ENCODE peak calls at places on chromosomes 13 and 19, in four cellular contexts. D is spleen, Z is GM23338, N is SK-N-SH. F is an unnamed sample.

GRCh38 chr19:58009666-58010301 is 7.2 kb upstream of the ZNF606 start:
- DNase-seq in D (peak; percentile 92), N (no peak), Z (peak; percentile 90), F (peak; percentile 75)

GRCh38 chr19:41997121-41997850 is 3.3 kb upstream of the ATP1A3 start:
- DNase-seq in Z (peak; percentile 88), D (no peak), N (peak; percentile 62), F (no peak)

GRCh38 chr19:53196777-53197396 is 3.7 kb upstream of the ZNF665 start:
- DNase-seq in N (peak; percentile 99), Z (peak; percentile 97), D (peak; percentile 99), F (peak; percentile 90)

GRCh38 chr13:82615043-82615442 is 1267.2 kb downstream of the SLITRK1 start:
- DNase-seq in N (no peak), D (no peak), Z (no peak), F (no peak)

GRCh38 chr13:72457151-72457550 is 270.3 kb downstream of the MZT1 start:
- DNase-seq in D (no peak), N (no peak), Z (peak; percentile 2), F (no peak)

GRCh38 chr19:7913652-7914051 is 978 bp upstream of the TGFBR3L start:
- DNase-seq in D (no peak), Z (no peak), N (no peak), F (no peak)

GRCh38 chr19:15563325-15563794 is 51.7 kb upstream of the CYP4F8 start:
- DNase-seq in N (peak; percentile 34), Z (no peak), D (no peak), F (no peak)

GRCh38 chr13:110445183-110445582 is 116.3 kb downstream of the RAB20 start:
- DNase-seq in D (no peak), Z (no peak), N (no peak), F (no peak)

GRCh38 chr19:15234525-15235130 is 2.4 kb upstream of the EPHX3 start:
- DNase-seq in N (no peak), D (no peak), Z (no peak), F (no peak)

GRCh38 chr13:29140277-29140676 is 320.1 kb downstream of the MTUS2 start:
- DNase-seq in D (no peak), Z (no peak), N (no peak), F (no peak)

GRCh38 chr13:111472559-111473460 is 152.4 kb downstream of the TEX29 start:
- DNase-seq in D (no peak), N (no peak), Z (no peak), F (no peak)

GRCh38 chr13:96792736-96793444 is 201.4 kb downstream of the OXGR1 start:
- DNase-seq in Z (no peak), D (no peak), N (no peak), F (no peak)

GRCh38 chr13:73492811-73493210 is 434.0 kb downstream of the KLF5 start:
- DNase-seq in Z (no peak), D (no peak), N (no peak), F (no peak)

GRCh38 chr19:54009440-54009839 is 18.0 kb downstream of the CACNG6 start:
- DNase-seq in Z (no peak), D (no peak), N (no peak), F (no peak)

GRCh38 chr19:13850910-13851753 is 25.8 kb upstream of the NANOS3 start:
- DNase-seq in N (peak; percentile 42), D (peak; percentile 81), Z (no peak), F (peak; percentile 94)

GRCh38 chr19:28500982-28501633 is 711.8 kb downstream of the UQCRFS1 start:
- DNase-seq in D (no peak), N (no peak), Z (no peak), F (no peak)

GRCh38 chr19:1214862-1215731 is 9.5 kb downstream of the STK11 start:
- DNase-seq in N (peak; percentile 83), D (peak; percentile 72), Z (no peak), F (no peak)

DNA sequence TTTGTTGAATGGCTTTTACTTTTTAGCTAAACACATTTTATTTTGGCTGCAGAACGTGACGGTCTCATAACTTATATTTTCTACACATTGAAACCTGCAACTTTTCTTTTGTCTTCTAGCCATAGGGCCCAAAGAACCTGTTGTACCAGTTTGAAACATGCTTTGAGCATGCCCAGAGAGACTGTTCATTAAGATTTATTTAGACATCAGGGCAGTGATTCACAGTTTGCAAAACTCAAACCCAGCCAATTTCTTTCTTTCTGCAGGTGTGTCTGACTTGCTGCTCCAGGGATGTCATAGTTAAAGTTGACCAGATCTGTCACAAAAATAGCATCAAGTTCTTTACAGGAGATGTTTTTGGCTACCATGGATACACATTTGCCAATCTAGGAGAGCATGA is 22.0 kb downstream of the SAE1 start:
- DNase-seq in N (no peak), D (no peak), Z (no peak), F (no peak)
- TF ChIP-seq POLR2AphosphoS5 in N (no peak), D (no peak), Z (no peak), F (no peak)

DNA sequence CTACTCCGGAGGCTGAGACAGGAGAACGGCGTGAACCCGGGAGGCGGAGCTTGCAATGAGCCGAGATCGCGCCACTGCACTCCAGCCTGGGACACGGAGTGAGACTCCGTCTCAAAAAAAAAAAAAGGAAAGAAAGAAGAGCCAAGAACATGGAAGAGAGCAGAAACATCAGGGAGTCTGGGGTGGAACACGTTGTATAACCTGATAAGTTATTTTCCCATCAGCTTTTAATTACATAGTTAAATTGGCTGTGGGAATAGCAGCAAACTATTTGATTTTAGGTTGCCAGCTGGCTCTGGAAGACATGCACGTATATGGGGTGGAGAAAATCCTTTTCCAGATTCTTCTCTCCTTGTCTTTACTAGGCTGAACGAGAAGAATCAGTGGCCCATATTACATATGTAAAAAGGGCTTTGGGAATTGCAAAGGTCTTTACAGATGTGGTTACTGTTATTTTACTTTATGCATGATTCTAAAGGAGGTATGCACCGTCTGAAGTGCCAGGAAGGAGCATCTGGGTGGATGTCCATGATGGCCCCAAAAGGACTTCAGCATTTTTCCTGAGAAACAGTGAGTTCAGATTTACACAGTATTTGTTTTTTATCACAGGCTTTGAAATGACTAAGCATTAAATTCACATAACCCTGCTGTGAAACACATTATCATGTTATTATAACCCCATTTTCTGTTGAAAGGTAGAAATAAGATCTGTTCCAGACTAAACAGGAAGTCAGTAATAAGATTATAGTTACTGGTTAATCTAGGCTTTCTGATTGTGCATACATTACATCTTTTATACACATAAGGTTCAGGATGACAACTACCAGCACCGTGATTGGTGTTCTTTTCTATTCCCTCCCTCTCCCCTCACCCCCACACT is 4.6 kb upstream of the NAA16 start:
- DNase-seq in D (no peak), Z (no peak), N (peak; percentile 21), F (peak; percentile 63)
- TF ChIP-seq POLR2AphosphoS5 in D (no peak), Z (no peak), N (no peak), F (no peak)

GRCh38 chr13:102316732-102317131 is 85.1 kb downstream of the FGF14 start:
- DNase-seq in N (no peak), D (no peak), Z (no peak), F (no peak)
- TF ChIP-seq POLR2AphosphoS5 in N (no peak), D (no peak), Z (no peak), F (no peak)

DNA sequence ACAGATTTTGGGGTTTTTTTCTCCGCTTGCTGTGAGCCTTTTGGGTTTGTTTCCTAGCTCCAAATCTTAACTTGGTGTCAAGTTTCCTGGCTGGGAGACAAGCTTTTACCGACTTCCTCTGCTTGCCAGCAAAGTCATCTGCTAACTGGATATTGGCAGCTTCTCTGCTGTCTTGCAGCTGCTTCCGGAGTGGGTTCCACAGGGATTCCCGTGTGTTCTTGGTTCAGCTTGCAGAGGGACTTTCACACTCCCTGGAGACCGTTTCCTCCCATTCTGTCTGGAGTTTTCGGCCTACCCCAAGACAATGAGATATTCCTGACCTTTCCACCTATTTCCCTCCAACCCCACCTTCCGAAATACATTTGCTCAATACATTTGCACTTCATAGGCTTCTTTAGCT is 2.2 kb upstream of the COLGALT1 start:
- DNase-seq in N (no peak), D (no peak), Z (peak; percentile 45), F (peak; percentile 99)
- TF ChIP-seq POLR2AphosphoS5 in N (no peak), D (no peak), Z (no peak), F (peak; percentile 96)

DNA sequence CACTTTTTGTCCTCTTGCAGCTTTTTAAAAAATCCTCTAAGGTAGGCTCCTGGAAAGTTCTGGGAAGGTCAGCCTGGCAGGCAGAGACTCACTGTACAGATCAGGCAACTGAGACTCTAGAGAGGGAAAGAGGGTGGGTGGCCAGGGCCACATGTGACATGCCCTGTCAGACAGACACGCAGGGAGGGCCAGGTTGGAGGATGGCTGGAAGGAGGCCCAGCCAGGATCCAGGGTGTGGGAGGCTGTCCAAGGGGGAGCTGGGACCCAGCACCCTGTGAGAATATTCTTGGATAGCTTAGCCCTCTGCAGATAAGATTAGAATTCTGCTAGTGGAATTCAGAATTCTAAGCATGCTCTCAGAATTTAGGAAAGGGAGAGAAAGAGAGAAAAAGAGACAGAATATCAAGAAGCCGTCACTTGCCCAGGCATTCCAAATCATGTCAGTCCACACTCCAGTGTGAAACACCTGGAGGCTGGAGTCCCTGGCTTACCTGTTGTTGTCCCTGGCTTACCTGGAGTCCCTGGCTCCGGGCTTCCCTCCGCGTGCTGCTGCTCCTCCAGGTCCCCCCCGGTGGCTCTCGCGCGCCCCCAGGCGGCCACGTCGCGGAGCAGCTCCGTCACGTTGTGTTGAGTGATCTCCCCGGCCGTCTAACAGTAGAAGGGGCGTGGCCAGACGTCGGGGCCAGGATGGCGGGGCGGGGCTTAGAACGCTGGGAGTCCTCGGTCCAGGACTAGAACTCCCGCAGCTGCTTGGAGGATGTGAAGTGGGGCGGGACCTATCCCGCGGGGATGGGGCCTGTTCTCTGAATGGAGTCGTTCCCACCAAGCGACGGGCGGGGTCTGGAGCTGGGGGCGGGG is 2.8 kb upstream of the TNNI3 start:
- DNase-seq in Z (peak; percentile 100), D (peak; percentile 95), N (peak; percentile 98), F (peak; percentile 85)
- TF ChIP-seq POLR2AphosphoS5 in Z (no peak), D (peak; percentile 55), N (no peak), F (peak; percentile 25)

GRCh38 chr19:44752816-44753618 is 4.5 kb downstream of the BCL3 start:
- DNase-seq in D (peak; percentile 99), N (peak; percentile 68), Z (peak; percentile 85), F (peak; percentile 91)
- TF ChIP-seq POLR2AphosphoS5 in D (peak; percentile 96), N (peak; percentile 68), Z (no peak), F (peak; percentile 94)

DNA sequence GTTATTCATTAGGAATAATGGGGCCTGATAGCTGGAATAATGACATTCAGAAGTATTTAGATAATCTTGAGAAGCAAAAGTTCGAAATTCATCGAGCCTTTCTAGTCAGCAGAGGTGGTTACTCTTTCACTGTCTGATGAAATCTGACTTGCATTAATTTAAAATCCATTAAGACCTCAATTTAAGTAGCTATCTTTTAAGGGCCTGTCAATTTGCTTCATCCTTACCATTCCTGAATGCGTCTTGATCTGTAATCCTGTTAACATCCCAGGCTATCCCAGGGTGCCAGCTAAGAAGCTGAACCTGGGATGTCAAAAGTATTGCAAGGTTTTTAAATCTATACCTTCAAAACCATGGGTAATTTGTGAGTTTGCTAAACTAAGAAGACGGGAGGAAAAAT is 1491.0 kb upstream of the MIR17HG start:
- DNase-seq in Z (no peak), N (no peak), D (no peak), F (no peak)
- TF ChIP-seq POLR2AphosphoS5 in Z (no peak), N (no peak), D (no peak), F (no peak)

F was measured in endothelial cell of umbilical vein.